ENCODE peak calls at places on chromosome 6, in four cellular contexts. One of them, this sample, is unnamed.

GRCh38 chr6:41602422-41602743 is 35.9 kb upstream of the MDFI start:
- DNase-seq in activated naive CD8-positive, alpha-beta T cell treated with anti-CD3 and anti-CD28 coated beads, Interleukin-2, amount 50 U/mL, for 24 hours: no peak
- DNase-seq in amniotic stem cell: no peak
- DNase-seq in cardiac septum: no peak
- DNase-seq in this sample: no peak

GRCh38 chr6:37860226-37860839 is 40.8 kb downstream of the ZFAND3 start:
- DNase-seq in activated naive CD8-positive, alpha-beta T cell treated with anti-CD3 and anti-CD28 coated beads, Interleukin-2, amount 50 U/mL, for 24 hours: peak; percentile 24
- DNase-seq in amniotic stem cell: peak; percentile 38
- DNase-seq in cardiac septum: no peak
- DNase-seq in this sample: no peak

GRCh38 chr6:145087034-145087433 is 648.3 kb downstream of the EPM2A start:
- DNase-seq in activated naive CD8-positive, alpha-beta T cell treated with anti-CD3 and anti-CD28 coated beads, Interleukin-2, amount 50 U/mL, for 24 hours: no peak
- DNase-seq in amniotic stem cell: no peak
- DNase-seq in cardiac septum: no peak
- DNase-seq in this sample: no peak

GRCh38 chr6:13074746-13075490 is 253.4 kb downstream of the TBC1D7 start:
- DNase-seq in activated naive CD8-positive, alpha-beta T cell treated with anti-CD3 and anti-CD28 coated beads, Interleukin-2, amount 50 U/mL, for 24 hours: no peak
- DNase-seq in amniotic stem cell: no peak
- DNase-seq in cardiac septum: no peak
- DNase-seq in this sample: no peak

GRCh38 chr6:37674161-37674560 is 23.5 kb downstream of the MDGA1 start:
- DNase-seq in activated naive CD8-positive, alpha-beta T cell treated with anti-CD3 and anti-CD28 coated beads, Interleukin-2, amount 50 U/mL, for 24 hours: no peak
- DNase-seq in amniotic stem cell: no peak
- DNase-seq in cardiac septum: no peak
- DNase-seq in this sample: no peak

GRCh38 chr6:1901556-1901955 is 291.8 kb downstream of the FOXC1 start:
- DNase-seq in activated naive CD8-positive, alpha-beta T cell treated with anti-CD3 and anti-CD28 coated beads, Interleukin-2, amount 50 U/mL, for 24 hours: no peak
- DNase-seq in amniotic stem cell: peak; percentile 19
- DNase-seq in cardiac septum: no peak
- DNase-seq in this sample: no peak

GRCh38 chr6:147297663-147298313 is 93.6 kb downstream of the STXBP5 start:
- DNase-seq in activated naive CD8-positive, alpha-beta T cell treated with anti-CD3 and anti-CD28 coated beads, Interleukin-2, amount 50 U/mL, for 24 hours: no peak
- DNase-seq in amniotic stem cell: no peak
- DNase-seq in cardiac septum: no peak
- DNase-seq in this sample: no peak

GRCh38 chr6:159998543-159998942 is 29.7 kb downstream of the IGF2R start:
- DNase-seq in activated naive CD8-positive, alpha-beta T cell treated with anti-CD3 and anti-CD28 coated beads, Interleukin-2, amount 50 U/mL, for 24 hours: no peak
- DNase-seq in amniotic stem cell: no peak
- DNase-seq in cardiac septum: no peak
- DNase-seq in this sample: no peak

GRCh38 chr6:142187209-142187608 is 40.1 kb downstream of the VTA1 start:
- DNase-seq in activated naive CD8-positive, alpha-beta T cell treated with anti-CD3 and anti-CD28 coated beads, Interleukin-2, amount 50 U/mL, for 24 hours: no peak
- DNase-seq in amniotic stem cell: no peak
- DNase-seq in cardiac septum: no peak
- DNase-seq in this sample: no peak

GRCh38 chr6:43331876-43332275 is 23.2 kb upstream of the CRIP3 start:
- DNase-seq in activated naive CD8-positive, alpha-beta T cell treated with anti-CD3 and anti-CD28 coated beads, Interleukin-2, amount 50 U/mL, for 24 hours: no peak
- DNase-seq in amniotic stem cell: no peak
- DNase-seq in cardiac septum: no peak
- DNase-seq in this sample: no peak

GRCh38 chr6:45713981-45714685 is 301.5 kb downstream of the CLIC5 start:
- DNase-seq in activated naive CD8-positive, alpha-beta T cell treated with anti-CD3 and anti-CD28 coated beads, Interleukin-2, amount 50 U/mL, for 24 hours: peak; percentile 35
- DNase-seq in amniotic stem cell: no peak
- DNase-seq in cardiac septum: no peak
- DNase-seq in this sample: no peak

GRCh38 chr6:28478518-28478917 is 35.2 kb upstream of the ZSCAN23 start:
- DNase-seq in activated naive CD8-positive, alpha-beta T cell treated with anti-CD3 and anti-CD28 coated beads, Interleukin-2, amount 50 U/mL, for 24 hours: no peak
- DNase-seq in amniotic stem cell: no peak
- DNase-seq in cardiac septum: no peak
- DNase-seq in this sample: no peak

GRCh38 chr6:41805830-41806774 is 18.6 kb downstream of the TOMM6 start:
- DNase-seq in activated naive CD8-positive, alpha-beta T cell treated with anti-CD3 and anti-CD28 coated beads, Interleukin-2, amount 50 U/mL, for 24 hours: no peak
- DNase-seq in amniotic stem cell: no peak
- DNase-seq in cardiac septum: no peak
- DNase-seq in this sample: no peak

GRCh38 chr6:37049990-37050853 is 44.8 kb downstream of the FGD2 start:
- DNase-seq in activated naive CD8-positive, alpha-beta T cell treated with anti-CD3 and anti-CD28 coated beads, Interleukin-2, amount 50 U/mL, for 24 hours: peak; percentile 77
- DNase-seq in amniotic stem cell: no peak
- DNase-seq in cardiac septum: peak; percentile 92
- DNase-seq in this sample: no peak

GRCh38 chr6:40805336-40805735 is 218.2 kb upstream of the LRFN2 start:
- DNase-seq in activated naive CD8-positive, alpha-beta T cell treated with anti-CD3 and anti-CD28 coated beads, Interleukin-2, amount 50 U/mL, for 24 hours: no peak
- DNase-seq in amniotic stem cell: no peak
- DNase-seq in cardiac septum: no peak
- DNase-seq in this sample: no peak

GRCh38 chr6:35494161-35494563 is 2.7 kb downstream of the TEAD3 start:
- DNase-seq in activated naive CD8-positive, alpha-beta T cell treated with anti-CD3 and anti-CD28 coated beads, Interleukin-2, amount 50 U/mL, for 24 hours: no peak
- DNase-seq in amniotic stem cell: no peak
- DNase-seq in cardiac septum: no peak
- DNase-seq in this sample: no peak

GRCh38 chr6:100719883-100720682 is 161.0 kb downstream of the ASCC3 start:
- DNase-seq in activated naive CD8-positive, alpha-beta T cell treated with anti-CD3 and anti-CD28 coated beads, Interleukin-2, amount 50 U/mL, for 24 hours: no peak
- DNase-seq in amniotic stem cell: no peak
- DNase-seq in cardiac septum: no peak
- DNase-seq in this sample: no peak

GRCh38 chr6:33630014-33630413 is 8.9 kb downstream of the ITPR3 start:
- DNase-seq in activated naive CD8-positive, alpha-beta T cell treated with anti-CD3 and anti-CD28 coated beads, Interleukin-2, amount 50 U/mL, for 24 hours: no peak
- DNase-seq in amniotic stem cell: no peak
- DNase-seq in cardiac septum: no peak
- DNase-seq in this sample: no peak

GRCh38 chr6:96235927-96236326 is 220.2 kb downstream of the FUT9 start:
- DNase-seq in activated naive CD8-positive, alpha-beta T cell treated with anti-CD3 and anti-CD28 coated beads, Interleukin-2, amount 50 U/mL, for 24 hours: no peak
- DNase-seq in amniotic stem cell: no peak
- DNase-seq in cardiac septum: no peak
- DNase-seq in this sample: no peak

GRCh38 chr6:60687085-60687484 is 1598.9 kb downstream of the KHDRBS2 start:
- DNase-seq in activated naive CD8-positive, alpha-beta T cell treated with anti-CD3 and anti-CD28 coated beads, Interleukin-2, amount 50 U/mL, for 24 hours: no peak
- DNase-seq in amniotic stem cell: no peak
- DNase-seq in cardiac septum: no peak
- DNase-seq in this sample: no peak

GRCh38 chr6:31246051-31246495 is 25.8 kb downstream of the HLA-C start:
- DNase-seq in activated naive CD8-positive, alpha-beta T cell treated with anti-CD3 and anti-CD28 coated beads, Interleukin-2, amount 50 U/mL, for 24 hours: no peak
- DNase-seq in amniotic stem cell: peak; percentile 55
- DNase-seq in cardiac septum: no peak
- DNase-seq in this sample: peak; percentile 25

GRCh38 chr6:37875561-37876309 is 56.2 kb downstream of the ZFAND3 start:
- DNase-seq in activated naive CD8-positive, alpha-beta T cell treated with anti-CD3 and anti-CD28 coated beads, Interleukin-2, amount 50 U/mL, for 24 hours: no peak
- DNase-seq in amniotic stem cell: no peak
- DNase-seq in cardiac septum: no peak
- DNase-seq in this sample: no peak

GRCh38 chr6:133169901-133170300 is 71.3 kb upstream of the EYA4 start:
- DNase-seq in activated naive CD8-positive, alpha-beta T cell treated with anti-CD3 and anti-CD28 coated beads, Interleukin-2, amount 50 U/mL, for 24 hours: no peak
- DNase-seq in amniotic stem cell: no peak
- DNase-seq in cardiac septum: no peak
- DNase-seq in this sample: no peak

GRCh38 chr6:70622426-70622825 is 45.3 kb upstream of the SMAP1 start:
- DNase-seq in activated naive CD8-positive, alpha-beta T cell treated with anti-CD3 and anti-CD28 coated beads, Interleukin-2, amount 50 U/mL, for 24 hours: no peak
- DNase-seq in amniotic stem cell: no peak
- DNase-seq in cardiac septum: no peak
- DNase-seq in this sample: no peak

GRCh38 chr6:4612636-4613171 is 163.5 kb upstream of the CDYL start:
- DNase-seq in activated naive CD8-positive, alpha-beta T cell treated with anti-CD3 and anti-CD28 coated beads, Interleukin-2, amount 50 U/mL, for 24 hours: no peak
- DNase-seq in amniotic stem cell: no peak
- DNase-seq in cardiac septum: no peak
- DNase-seq in this sample: no peak

GRCh38 chr6:19587238-19587942 is 249.8 kb upstream of the ID4 start:
- DNase-seq in activated naive CD8-positive, alpha-beta T cell treated with anti-CD3 and anti-CD28 coated beads, Interleukin-2, amount 50 U/mL, for 24 hours: no peak
- DNase-seq in amniotic stem cell: no peak
- DNase-seq in cardiac septum: no peak
- DNase-seq in this sample: no peak

GRCh38 chr6:593139-593906 is 63.6 kb downstream of the HUS1B start:
- DNase-seq in activated naive CD8-positive, alpha-beta T cell treated with anti-CD3 and anti-CD28 coated beads, Interleukin-2, amount 50 U/mL, for 24 hours: peak; percentile 65
- DNase-seq in amniotic stem cell: peak; percentile 32
- DNase-seq in cardiac septum: no peak
- DNase-seq in this sample: peak; percentile 18

GRCh38 chr6:98845201-98846020 is 11.0 kb downstream of the POU3F2 start:
- DNase-seq in activated naive CD8-positive, alpha-beta T cell treated with anti-CD3 and anti-CD28 coated beads, Interleukin-2, amount 50 U/mL, for 24 hours: peak; percentile 77
- DNase-seq in amniotic stem cell: peak; percentile 37
- DNase-seq in cardiac septum: peak; percentile 81
- DNase-seq in this sample: peak; percentile 43

GRCh38 chr6:134034478-134034877 is 17.9 kb downstream of the SLC2A12 start:
- DNase-seq in activated naive CD8-positive, alpha-beta T cell treated with anti-CD3 and anti-CD28 coated beads, Interleukin-2, amount 50 U/mL, for 24 hours: no peak
- DNase-seq in amniotic stem cell: no peak
- DNase-seq in cardiac septum: no peak
- DNase-seq in this sample: no peak

GRCh38 chr6:40778918-40779317 is 191.8 kb upstream of the LRFN2 start:
- DNase-seq in activated naive CD8-positive, alpha-beta T cell treated with anti-CD3 and anti-CD28 coated beads, Interleukin-2, amount 50 U/mL, for 24 hours: no peak
- DNase-seq in amniotic stem cell: no peak
- DNase-seq in cardiac septum: peak; percentile 19
- DNase-seq in this sample: no peak

GRCh38 chr6:137902721-137903120 is 35.7 kb downstream of the TNFAIP3 start:
- DNase-seq in activated naive CD8-positive, alpha-beta T cell treated with anti-CD3 and anti-CD28 coated beads, Interleukin-2, amount 50 U/mL, for 24 hours: no peak
- DNase-seq in amniotic stem cell: no peak
- DNase-seq in cardiac septum: no peak
- DNase-seq in this sample: no peak

GRCh38 chr6:56729719-56730118 is 87.0 kb upstream of the DST start:
- DNase-seq in activated naive CD8-positive, alpha-beta T cell treated with anti-CD3 and anti-CD28 coated beads, Interleukin-2, amount 50 U/mL, for 24 hours: no peak
- DNase-seq in amniotic stem cell: no peak
- DNase-seq in cardiac septum: no peak
- DNase-seq in this sample: no peak

GRCh38 chr6:30169658-30170614 is 6.6 kb downstream of the TRIM15 start:
- DNase-seq in activated naive CD8-positive, alpha-beta T cell treated with anti-CD3 and anti-CD28 coated beads, Interleukin-2, amount 50 U/mL, for 24 hours: no peak
- DNase-seq in amniotic stem cell: peak; percentile 23
- DNase-seq in cardiac septum: no peak
- DNase-seq in this sample: peak; percentile 10

GRCh38 chr6:122476131-122476530 is 4.5 kb upstream of the SERINC1 start:
- DNase-seq in activated naive CD8-positive, alpha-beta T cell treated with anti-CD3 and anti-CD28 coated beads, Interleukin-2, amount 50 U/mL, for 24 hours: no peak
- DNase-seq in amniotic stem cell: no peak
- DNase-seq in cardiac septum: no peak
- DNase-seq in this sample: no peak